ENCODE peak calls at places on chromosomes 4 and X, in five cellular contexts. One of them, this sample, is unnamed.

GRCh38 chrX:155148724-155149537 is 67.3 kb upstream of the VBP1 start:
- DNase-seq in gastrocnemius medialis: no peak
- DNase-seq in colonic mucosa: peak
- DNase-seq in CD8-positive, alpha-beta memory T cell: no peak
- DNase-seq in uterus: no peak
- DNase-seq in this sample: no peak

GRCh38 chr4:174607792-174608191 is 85.5 kb upstream of the HPGD start:
- DNase-seq in gastrocnemius medialis: no peak
- DNase-seq in colonic mucosa: no peak
- DNase-seq in CD8-positive, alpha-beta memory T cell: no peak
- DNase-seq in uterus: no peak
- DNase-seq in this sample: no peak

GRCh38 chr4:19776021-19776459 is 475.7 kb upstream of the SLIT2 start:
- DNase-seq in gastrocnemius medialis: no peak
- DNase-seq in colonic mucosa: no peak
- DNase-seq in CD8-positive, alpha-beta memory T cell: no peak
- DNase-seq in uterus: no peak
- DNase-seq in this sample: no peak

GRCh38 chr4:121208571-121208970 is 44.5 kb upstream of the TNIP3 start:
- DNase-seq in gastrocnemius medialis: no peak
- DNase-seq in colonic mucosa: no peak
- DNase-seq in CD8-positive, alpha-beta memory T cell: no peak
- DNase-seq in uterus: no peak
- DNase-seq in this sample: no peak

GRCh38 chr4:87270144-87270543 is 49.7 kb upstream of the KLHL8 start:
- DNase-seq in gastrocnemius medialis: no peak
- DNase-seq in colonic mucosa: no peak
- DNase-seq in CD8-positive, alpha-beta memory T cell: no peak
- DNase-seq in uterus: no peak
- DNase-seq in this sample: no peak

GRCh38 chr4:185512516-185512915 is 22.8 kb downstream of the PDLIM3 start:
- DNase-seq in gastrocnemius medialis: no peak
- DNase-seq in colonic mucosa: no peak
- DNase-seq in CD8-positive, alpha-beta memory T cell: no peak
- DNase-seq in uterus: no peak
- DNase-seq in this sample: no peak

GRCh38 chr4:68654946-68655721 is 15.3 kb downstream of the UGT2B15 start:
- DNase-seq in gastrocnemius medialis: no peak
- DNase-seq in colonic mucosa: no peak
- DNase-seq in CD8-positive, alpha-beta memory T cell: no peak
- DNase-seq in uterus: no peak
- DNase-seq in this sample: no peak

GRCh38 chr4:92996533-92996932 is 692.8 kb downstream of the GRID2 start:
- DNase-seq in gastrocnemius medialis: no peak
- DNase-seq in colonic mucosa: no peak
- DNase-seq in CD8-positive, alpha-beta memory T cell: no peak
- DNase-seq in uterus: no peak
- DNase-seq in this sample: no peak

GRCh38 chrX:153447581-153447960 is 1.7 kb upstream of the TREX2 start:
- DNase-seq in gastrocnemius medialis: no peak
- DNase-seq in colonic mucosa: no peak
- DNase-seq in CD8-positive, alpha-beta memory T cell: no peak
- DNase-seq in uterus: no peak
- DNase-seq in this sample: no peak

GRCh38 chrX:103554687-103555417 is 30.5 kb upstream of the TCEAL4 start:
- DNase-seq in gastrocnemius medialis: no peak
- DNase-seq in colonic mucosa: peak
- DNase-seq in CD8-positive, alpha-beta memory T cell: peak
- DNase-seq in uterus: no peak
- DNase-seq in this sample: no peak

GRCh38 chr4:56746639-56747038 is 65.5 kb upstream of the HOPX start:
- DNase-seq in gastrocnemius medialis: no peak
- DNase-seq in colonic mucosa: no peak
- DNase-seq in CD8-positive, alpha-beta memory T cell: no peak
- DNase-seq in uterus: no peak
- DNase-seq in this sample: no peak

GRCh38 chrX:127558811-127559210 is 493.4 kb downstream of the ACTRT1 start:
- DNase-seq in gastrocnemius medialis: no peak
- DNase-seq in colonic mucosa: no peak
- DNase-seq in CD8-positive, alpha-beta memory T cell: no peak
- DNase-seq in uterus: no peak
- DNase-seq in this sample: no peak

GRCh38 chr4:11469900-11470708 is 41.4 kb upstream of the HS3ST1 start:
- DNase-seq in gastrocnemius medialis: no peak
- DNase-seq in colonic mucosa: no peak
- DNase-seq in CD8-positive, alpha-beta memory T cell: no peak
- DNase-seq in uterus: no peak
- DNase-seq in this sample: no peak

GRCh38 chr4:167105857-167106256 is 128.4 kb downstream of the SPOCK3 start:
- DNase-seq in gastrocnemius medialis: no peak
- DNase-seq in colonic mucosa: no peak
- DNase-seq in CD8-positive, alpha-beta memory T cell: no peak
- DNase-seq in uterus: no peak
- DNase-seq in this sample: no peak

GRCh38 chr4:37891221-37892159 is 606 bp downstream of the TBC1D1 start:
- DNase-seq in gastrocnemius medialis: peak
- DNase-seq in colonic mucosa: peak
- DNase-seq in CD8-positive, alpha-beta memory T cell: peak
- DNase-seq in uterus: peak
- DNase-seq in this sample: no peak

GRCh38 chr4:37895271-37895670 is 4.4 kb downstream of the TBC1D1 start:
- DNase-seq in gastrocnemius medialis: no peak
- DNase-seq in colonic mucosa: no peak
- DNase-seq in CD8-positive, alpha-beta memory T cell: no peak
- DNase-seq in uterus: no peak
- DNase-seq in this sample: no peak

GRCh38 chr4:37893164-37893563 is 2.3 kb downstream of the TBC1D1 start:
- DNase-seq in gastrocnemius medialis: no peak
- DNase-seq in colonic mucosa: no peak
- DNase-seq in CD8-positive, alpha-beta memory T cell: no peak
- DNase-seq in uterus: no peak
- DNase-seq in this sample: no peak

GRCh38 chr4:37890501-37891220 is at the start of gene TBC1D1:
- DNase-seq in gastrocnemius medialis: peak
- DNase-seq in colonic mucosa: peak
- DNase-seq in CD8-positive, alpha-beta memory T cell: peak
- DNase-seq in uterus: peak
- DNase-seq in this sample: peak

DNA sequence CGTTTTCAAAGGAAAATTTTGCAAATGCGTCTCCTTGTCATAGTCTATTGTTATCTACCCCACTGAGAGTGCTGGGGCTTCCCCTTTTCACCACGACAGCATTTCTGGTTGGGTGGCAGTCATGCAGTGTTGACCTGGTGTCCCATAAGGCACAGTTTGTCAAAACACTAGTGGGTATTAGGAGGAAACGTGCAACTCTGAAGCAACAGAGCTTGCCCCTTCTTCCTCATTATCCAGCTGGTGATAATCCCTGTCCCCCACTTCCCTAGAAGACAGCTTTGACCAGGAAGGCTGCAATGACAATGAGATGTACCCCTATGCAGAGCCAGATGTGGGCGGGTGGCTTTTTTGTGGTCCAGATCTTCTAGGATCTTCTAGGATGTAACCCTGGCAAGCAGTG is 1.8 kb downstream of the TBC1D1 start:
- DNase-seq in gastrocnemius medialis: no peak
- DNase-seq in colonic mucosa: no peak
- DNase-seq in CD8-positive, alpha-beta memory T cell: peak
- DNase-seq in uterus: no peak
- DNase-seq in this sample: peak
- H3K27ac ChIP-seq in gastrocnemius medialis: peak
- H3K27ac ChIP-seq in colonic mucosa: no peak
- H3K27ac ChIP-seq in CD8-positive, alpha-beta memory T cell: no peak
- H3K27ac ChIP-seq in uterus: peak
- H3K27ac ChIP-seq in this sample: no peak

DNA sequence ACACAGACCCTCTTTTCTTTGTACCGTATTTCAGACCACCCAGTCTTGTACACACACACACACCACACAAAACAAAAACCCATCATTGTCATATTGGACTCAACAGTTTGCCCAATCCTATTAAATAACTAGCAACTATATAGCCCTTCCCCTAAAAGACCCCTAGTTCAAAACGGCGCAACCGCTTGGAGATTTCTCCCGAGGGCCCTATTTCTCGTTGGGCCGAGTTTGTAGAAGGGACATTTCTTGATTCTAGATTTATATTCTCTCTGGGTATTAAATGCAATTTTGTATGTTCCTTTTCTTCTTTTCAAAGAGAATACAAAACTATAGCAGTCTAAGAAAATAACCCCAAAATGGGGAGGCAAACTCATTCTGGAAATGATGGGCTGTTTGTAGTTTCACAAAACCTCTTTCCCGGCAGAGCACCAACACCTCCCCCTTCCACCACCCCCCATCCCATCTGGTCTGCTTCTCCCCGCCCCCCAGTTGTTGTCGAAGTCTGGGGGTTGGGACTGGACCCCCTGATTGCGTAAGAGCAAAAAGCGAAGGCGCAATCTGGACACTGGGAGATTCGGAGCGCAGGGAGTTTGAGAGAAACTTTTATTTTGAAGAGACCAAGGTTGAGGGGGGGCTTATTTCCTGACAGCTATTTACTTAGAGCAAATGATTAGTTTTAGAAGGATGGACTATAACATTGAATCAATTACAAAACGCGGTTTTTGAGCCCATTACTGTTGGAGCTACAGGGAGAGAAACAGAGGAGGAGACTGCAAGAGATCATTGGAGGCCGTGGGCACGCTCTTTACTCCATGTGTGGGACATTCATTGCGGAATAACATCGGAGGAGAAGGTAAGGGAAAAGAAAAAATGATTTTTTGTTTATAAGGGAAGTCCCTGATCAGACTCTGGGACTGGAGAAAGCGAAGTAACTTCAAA is at the start of gene PDGFRA:
- DNase-seq in gastrocnemius medialis: peak
- DNase-seq in colonic mucosa: peak
- DNase-seq in CD8-positive, alpha-beta memory T cell: no peak
- DNase-seq in uterus: peak
- DNase-seq in this sample: no peak
- H3K27ac ChIP-seq in gastrocnemius medialis: peak
- H3K27ac ChIP-seq in colonic mucosa: peak
- H3K27ac ChIP-seq in CD8-positive, alpha-beta memory T cell: no peak
- H3K27ac ChIP-seq in uterus: peak
- H3K27ac ChIP-seq in this sample: peak

GRCh38 chr4:127634181-127634580 is 1.4 kb downstream of the INTU start:
- DNase-seq in gastrocnemius medialis: no peak
- DNase-seq in colonic mucosa: no peak
- DNase-seq in CD8-positive, alpha-beta memory T cell: no peak
- DNase-seq in uterus: no peak
- DNase-seq in this sample: no peak
- H3K27ac ChIP-seq in gastrocnemius medialis: no peak
- H3K27ac ChIP-seq in colonic mucosa: no peak
- H3K27ac ChIP-seq in CD8-positive, alpha-beta memory T cell: no peak
- H3K27ac ChIP-seq in uterus: no peak
- H3K27ac ChIP-seq in this sample: no peak

GRCh38 chrX:131917588-131917987 is 105.5 kb upstream of the STK26 start:
- DNase-seq in gastrocnemius medialis: no peak
- DNase-seq in colonic mucosa: no peak
- DNase-seq in CD8-positive, alpha-beta memory T cell: no peak
- DNase-seq in uterus: no peak
- DNase-seq in this sample: no peak

GRCh38 chrX:131923614-131924250 is 99.4 kb upstream of the STK26 start:
- DNase-seq in gastrocnemius medialis: no peak
- DNase-seq in colonic mucosa: no peak
- DNase-seq in CD8-positive, alpha-beta memory T cell: no peak
- DNase-seq in uterus: no peak
- DNase-seq in this sample: no peak

GRCh38 chrX:131918839-131919238 is 104.3 kb upstream of the STK26 start:
- DNase-seq in gastrocnemius medialis: no peak
- DNase-seq in colonic mucosa: no peak
- DNase-seq in CD8-positive, alpha-beta memory T cell: no peak
- DNase-seq in uterus: no peak
- DNase-seq in this sample: no peak
- H3K27ac ChIP-seq in gastrocnemius medialis: no peak
- H3K27ac ChIP-seq in colonic mucosa: no peak
- H3K27ac ChIP-seq in CD8-positive, alpha-beta memory T cell: no peak
- H3K27ac ChIP-seq in uterus: no peak
- H3K27ac ChIP-seq in this sample: no peak

GRCh38 chrX:3960952-3961351 is 247.5 kb upstream of the PRKX start:
- DNase-seq in gastrocnemius medialis: no peak
- DNase-seq in colonic mucosa: no peak
- DNase-seq in CD8-positive, alpha-beta memory T cell: no peak
- DNase-seq in uterus: no peak
- DNase-seq in this sample: no peak
- H3K27ac ChIP-seq in gastrocnemius medialis: no peak
- H3K27ac ChIP-seq in colonic mucosa: no peak
- H3K27ac ChIP-seq in CD8-positive, alpha-beta memory T cell: no peak
- H3K27ac ChIP-seq in uterus: no peak
- H3K27ac ChIP-seq in this sample: no peak

DNA sequence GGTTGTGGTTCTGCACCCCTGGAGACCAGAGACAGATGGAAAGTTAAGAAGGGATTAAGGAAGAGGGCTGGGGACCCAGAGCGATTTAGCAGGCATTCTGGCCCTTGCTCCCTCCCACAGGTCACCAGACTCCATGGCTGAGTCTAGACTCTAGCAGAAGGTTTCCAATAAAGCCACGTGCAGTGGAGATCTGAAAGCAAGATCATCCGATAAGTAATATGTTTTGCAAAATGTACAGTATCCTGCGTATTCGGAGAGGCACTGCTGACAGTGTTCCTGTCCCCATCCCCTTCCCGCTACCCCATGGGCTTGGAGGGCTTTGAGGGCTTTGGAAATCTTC is 531 bp upstream of the GPRIN3 start:
- DNase-seq in gastrocnemius medialis: no peak
- DNase-seq in colonic mucosa: no peak
- DNase-seq in CD8-positive, alpha-beta memory T cell: no peak
- DNase-seq in uterus: no peak
- DNase-seq in this sample: no peak
- H3K27ac ChIP-seq in gastrocnemius medialis: no peak
- H3K27ac ChIP-seq in colonic mucosa: peak
- H3K27ac ChIP-seq in CD8-positive, alpha-beta memory T cell: peak
- H3K27ac ChIP-seq in uterus: peak
- H3K27ac ChIP-seq in this sample: peak

This sample was measured in left lung.